ENCODE peak calls at places on chromosomes 1 and 21, in nine cellular contexts. One of them, this sample, is unnamed.
A peak's percentile ranks its signal among the peaks of the same experiment; 100 is the strongest.

GRCh38 chr1:59703226-59703917 is 111.4 kb upstream of the HOOK1 start:
- DNase-seq in SK-N-SH: no peak
- DNase-seq in A673: no peak
- DNase-seq in GM23338: no peak
- DNase-seq in brain microvascular endothelial cell: peak; percentile 12
- DNase-seq in astrocyte: peak; percentile 74
- DNase-seq in testis: no peak
- DNase-seq in heart left ventricle: no peak
- DNase-seq in spleen: no peak
- DNase-seq in this sample: peak; percentile 83

GRCh38 chr1:192183788-192184187 is 25.5 kb downstream of the RGS18 start:
- DNase-seq in SK-N-SH: no peak
- DNase-seq in A673: no peak
- DNase-seq in GM23338: no peak
- DNase-seq in brain microvascular endothelial cell: no peak
- DNase-seq in astrocyte: no peak
- DNase-seq in testis: no peak
- DNase-seq in heart left ventricle: no peak
- DNase-seq in spleen: no peak
- DNase-seq in this sample: no peak

GRCh38 chr21:45972716-45973474 is 8.7 kb upstream of the COL6A1 start:
- DNase-seq in SK-N-SH: peak; percentile 80
- DNase-seq in A673: peak; percentile 75
- DNase-seq in GM23338: peak; percentile 64
- DNase-seq in brain microvascular endothelial cell: peak; percentile 70
- DNase-seq in astrocyte: peak; percentile 77
- DNase-seq in testis: peak; percentile 74
- DNase-seq in heart left ventricle: peak; percentile 93
- DNase-seq in spleen: peak; percentile 77
- DNase-seq in this sample: peak; percentile 95

GRCh38 chr1:37471345-37472231 is 2.8 kb upstream of the ZC3H12A start:
- DNase-seq in SK-N-SH: peak; percentile 80
- DNase-seq in A673: peak; percentile 77
- DNase-seq in GM23338: peak; percentile 64
- DNase-seq in brain microvascular endothelial cell: peak; percentile 91
- DNase-seq in astrocyte: peak; percentile 92
- DNase-seq in testis: peak; percentile 76
- DNase-seq in heart left ventricle: peak; percentile 83
- DNase-seq in spleen: peak; percentile 82
- DNase-seq in this sample: peak; percentile 88

GRCh38 chr1:229940689-229941088 is 126.3 kb upstream of the GALNT2 start:
- DNase-seq in SK-N-SH: no peak
- DNase-seq in A673: peak; percentile 89
- DNase-seq in GM23338: no peak
- DNase-seq in brain microvascular endothelial cell: peak; percentile 45
- DNase-seq in astrocyte: peak; percentile 62
- DNase-seq in testis: no peak
- DNase-seq in heart left ventricle: no peak
- DNase-seq in spleen: no peak
- DNase-seq in this sample: no peak

GRCh38 chr1:101291562-101292035 is 54.8 kb downstream of the S1PR1 start:
- DNase-seq in SK-N-SH: no peak
- DNase-seq in A673: peak; percentile 64
- DNase-seq in GM23338: no peak
- DNase-seq in brain microvascular endothelial cell: peak; percentile 85
- DNase-seq in astrocyte: peak; percentile 63
- DNase-seq in testis: peak; percentile 40
- DNase-seq in heart left ventricle: no peak
- DNase-seq in spleen: no peak
- DNase-seq in this sample: peak; percentile 64

GRCh38 chr1:172547071-172547470 is 14.1 kb downstream of the SUCO start:
- DNase-seq in SK-N-SH: no peak
- DNase-seq in A673: no peak
- DNase-seq in GM23338: no peak
- DNase-seq in brain microvascular endothelial cell: no peak
- DNase-seq in astrocyte: peak; percentile 27
- DNase-seq in testis: no peak
- DNase-seq in heart left ventricle: no peak
- DNase-seq in spleen: no peak
- DNase-seq in this sample: no peak

GRCh38 chr1:220732621-220733020 is 15.5 kb upstream of the MTARC2 start:
- DNase-seq in SK-N-SH: no peak
- DNase-seq in A673: no peak
- DNase-seq in GM23338: no peak
- DNase-seq in brain microvascular endothelial cell: no peak
- DNase-seq in astrocyte: no peak
- DNase-seq in testis: no peak
- DNase-seq in heart left ventricle: no peak
- DNase-seq in spleen: no peak
- DNase-seq in this sample: no peak

GRCh38 chr21:46546799-46547198 is 58.1 kb downstream of the S100B start:
- DNase-seq in SK-N-SH: no peak
- DNase-seq in A673: no peak
- DNase-seq in GM23338: no peak
- DNase-seq in brain microvascular endothelial cell: no peak
- DNase-seq in astrocyte: no peak
- DNase-seq in testis: no peak
- DNase-seq in heart left ventricle: no peak
- DNase-seq in spleen: no peak
- DNase-seq in this sample: no peak

GRCh38 chr1:8122160-8122476 is 96.0 kb upstream of the ERRFI1 start:
- DNase-seq in SK-N-SH: no peak
- DNase-seq in A673: no peak
- DNase-seq in GM23338: no peak
- DNase-seq in brain microvascular endothelial cell: peak; percentile 89
- DNase-seq in astrocyte: peak; percentile 75
- DNase-seq in testis: no peak
- DNase-seq in heart left ventricle: no peak
- DNase-seq in spleen: no peak
- DNase-seq in this sample: no peak

GRCh38 chr1:113677250-113678158 is 81.8 kb downstream of the PHTF1 start:
- DNase-seq in SK-N-SH: peak; percentile 74
- DNase-seq in A673: peak; percentile 77
- DNase-seq in GM23338: peak; percentile 74
- DNase-seq in brain microvascular endothelial cell: peak; percentile 86
- DNase-seq in astrocyte: peak; percentile 62
- DNase-seq in testis: no peak
- DNase-seq in heart left ventricle: no peak
- DNase-seq in spleen: no peak
- DNase-seq in this sample: peak; percentile 77

GRCh38 chr1:42179275-42179674 is 14.7 kb upstream of the GUCA2A start:
- DNase-seq in SK-N-SH: no peak
- DNase-seq in A673: no peak
- DNase-seq in GM23338: no peak
- DNase-seq in brain microvascular endothelial cell: peak; percentile 71
- DNase-seq in astrocyte: peak; percentile 83
- DNase-seq in testis: peak; percentile 45
- DNase-seq in heart left ventricle: no peak
- DNase-seq in spleen: no peak
- DNase-seq in this sample: peak; percentile 94

DNA sequence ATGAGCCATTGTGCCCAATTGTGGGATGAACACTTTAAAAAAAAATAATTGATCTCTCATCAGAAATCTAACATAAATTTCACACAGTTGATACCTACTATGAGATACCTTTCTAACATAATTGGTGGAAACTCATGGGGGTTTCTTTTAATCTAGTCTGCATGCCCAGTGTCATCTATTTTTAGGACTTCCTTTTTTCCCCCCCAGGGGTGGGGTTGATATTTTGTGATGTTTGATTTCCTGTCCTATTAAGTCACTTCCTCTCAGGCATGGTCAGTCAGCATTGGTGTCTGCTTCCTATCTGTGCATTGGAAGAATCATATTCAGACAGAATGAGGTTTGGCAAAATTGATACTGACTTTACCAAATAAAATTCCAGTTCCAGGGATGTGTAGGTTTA is 21.5 kb downstream of the NFYC start:
- DNase-seq in SK-N-SH: no peak
- DNase-seq in A673: peak; percentile 40
- DNase-seq in GM23338: no peak
- DNase-seq in brain microvascular endothelial cell: no peak
- DNase-seq in astrocyte: no peak
- DNase-seq in testis: no peak
- DNase-seq in heart left ventricle: no peak
- DNase-seq in spleen: no peak
- DNase-seq in this sample: no peak
- H3K4me3 ChIP-seq in SK-N-SH: no peak overlapping the region
- H3K4me3 ChIP-seq in A673: no peak overlapping the region
- H3K4me3 ChIP-seq in GM23338: no peak overlapping the region
- H3K4me3 ChIP-seq in brain microvascular endothelial cell: no peak overlapping the region
- H3K4me3 ChIP-seq in astrocyte: no peak overlapping the region
- H3K4me3 ChIP-seq in testis: no peak overlapping the region
- H3K4me3 ChIP-seq in heart left ventricle: peak overlapping the region; percentile 73
- H3K4me3 ChIP-seq in spleen: no peak overlapping the region
- H3K4me3 ChIP-seq in this sample: no peak overlapping the region

GRCh38 chr1:203025721-203026665 is at the start of gene PPFIA4:
- DNase-seq in SK-N-SH: peak; percentile 99
- DNase-seq in A673: peak; percentile 92
- DNase-seq in GM23338: peak; percentile 94
- DNase-seq in brain microvascular endothelial cell: peak; percentile 64
- DNase-seq in astrocyte: peak; percentile 39
- DNase-seq in testis: peak; percentile 92
- DNase-seq in heart left ventricle: peak; percentile 92
- DNase-seq in spleen: peak; percentile 95
- DNase-seq in this sample: peak; percentile 75

GRCh38 chr1:203031467-203031866 is 5.2 kb downstream of the PPFIA4 start:
- DNase-seq in SK-N-SH: no peak
- DNase-seq in A673: peak; percentile 33
- DNase-seq in GM23338: no peak
- DNase-seq in brain microvascular endothelial cell: no peak
- DNase-seq in astrocyte: no peak
- DNase-seq in testis: no peak
- DNase-seq in heart left ventricle: no peak
- DNase-seq in spleen: no peak
- DNase-seq in this sample: no peak

GRCh38 chr1:203028784-203029553 is 2.7 kb downstream of the PPFIA4 start:
- DNase-seq in SK-N-SH: peak; percentile 54
- DNase-seq in A673: no peak
- DNase-seq in GM23338: no peak
- DNase-seq in brain microvascular endothelial cell: no peak
- DNase-seq in astrocyte: no peak
- DNase-seq in testis: peak; percentile 36
- DNase-seq in heart left ventricle: peak; percentile 65
- DNase-seq in spleen: no peak
- DNase-seq in this sample: no peak

GRCh38 chr1:203028067-203028783 is 1.9 kb downstream of the PPFIA4 start:
- DNase-seq in SK-N-SH: no peak
- DNase-seq in A673: no peak
- DNase-seq in GM23338: no peak
- DNase-seq in brain microvascular endothelial cell: no peak
- DNase-seq in astrocyte: no peak
- DNase-seq in testis: peak; percentile 12
- DNase-seq in heart left ventricle: no peak
- DNase-seq in spleen: no peak
- DNase-seq in this sample: no peak

DNA sequence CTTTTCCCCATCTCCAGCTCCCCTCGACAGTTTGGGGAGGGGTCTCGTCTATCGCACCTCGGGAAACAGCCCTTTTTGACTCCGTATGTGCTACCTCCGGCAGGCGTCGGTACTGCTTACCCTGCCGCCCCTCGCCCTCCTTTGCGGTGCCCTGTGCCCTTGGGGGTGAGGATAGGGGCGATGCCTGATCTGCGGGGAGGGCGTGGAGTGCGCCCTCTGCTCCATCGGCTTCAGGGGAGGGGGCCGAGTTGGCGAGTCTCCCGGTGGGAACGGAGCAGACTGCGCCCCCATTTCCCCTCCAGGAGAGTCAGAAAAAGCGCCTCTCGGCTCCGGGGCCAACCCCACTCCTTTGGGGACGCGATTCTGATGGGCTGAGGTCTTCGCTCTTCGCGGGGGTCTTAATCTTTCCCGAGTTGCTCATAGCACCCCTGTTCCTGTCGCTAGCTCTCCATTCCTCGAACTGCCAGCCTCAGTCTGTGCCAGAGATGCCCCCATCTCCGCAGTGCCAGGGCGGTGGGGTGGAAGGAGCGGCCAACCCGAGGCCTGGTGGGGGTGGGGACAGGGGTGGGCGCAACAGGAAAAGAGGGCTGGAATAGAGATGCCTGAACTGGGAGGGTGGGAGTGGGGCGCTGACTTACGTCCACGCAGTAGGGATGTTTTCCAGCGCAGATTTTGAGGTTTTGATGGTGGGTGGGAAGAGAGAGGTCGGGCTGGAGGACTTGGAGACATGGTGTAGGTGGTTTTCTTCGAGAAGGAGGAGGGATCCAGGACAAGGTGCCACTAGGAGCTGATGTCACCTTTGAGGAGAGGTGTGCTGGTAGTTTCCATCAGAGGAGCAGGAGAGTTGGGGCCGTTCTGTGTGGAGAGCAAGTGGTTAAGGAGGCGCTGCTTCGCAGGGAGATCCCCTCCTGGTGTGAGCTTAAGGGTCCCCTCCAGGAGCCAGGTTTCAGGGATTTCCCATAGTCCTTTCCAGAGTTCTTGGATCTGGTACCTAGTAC is 674 bp downstream of the PPFIA4 start:
- DNase-seq in SK-N-SH: no peak
- DNase-seq in A673: no peak
- DNase-seq in GM23338: no peak
- DNase-seq in brain microvascular endothelial cell: no peak
- DNase-seq in astrocyte: no peak
- DNase-seq in testis: peak; percentile 14
- DNase-seq in heart left ventricle: no peak
- DNase-seq in spleen: peak; percentile 84
- DNase-seq in this sample: no peak
- TF ChIP-seq CTCF in SK-N-SH: no peak
- TF ChIP-seq CTCF in A673: no peak
- TF ChIP-seq CTCF in GM23338: peak; percentile 36
- TF ChIP-seq CTCF in brain microvascular endothelial cell: no peak
- TF ChIP-seq CTCF in astrocyte: no peak
- TF ChIP-seq CTCF in testis: no peak
- TF ChIP-seq CTCF in heart left ventricle: no peak
- TF ChIP-seq CTCF in spleen: no peak
- TF ChIP-seq CTCF in this sample: peak; percentile 11

DNA sequence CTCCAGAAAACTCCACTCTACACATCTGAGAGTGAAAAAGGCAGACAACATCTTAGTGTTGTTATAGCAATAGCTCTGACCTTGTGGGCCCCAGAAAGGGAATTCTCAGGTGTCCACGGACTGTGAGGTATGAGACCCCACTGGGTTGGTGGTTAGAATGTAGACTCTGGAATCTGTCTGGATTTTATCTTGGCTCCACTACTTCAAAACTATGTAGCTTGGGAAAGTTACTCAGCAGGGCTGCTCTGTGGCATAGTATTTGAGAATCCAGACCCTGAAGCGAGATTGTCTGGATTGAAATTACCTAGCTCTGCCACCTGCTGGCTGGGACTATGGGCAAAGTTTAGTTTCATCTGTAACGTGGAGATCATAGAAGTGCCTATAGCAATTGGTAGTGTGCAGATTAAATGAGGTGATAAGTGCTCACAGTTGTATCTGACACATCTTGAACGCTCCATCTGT is 25.8 kb downstream of the PRDM2 start:
- DNase-seq in SK-N-SH: peak; percentile 26
- DNase-seq in A673: peak; percentile 47
- DNase-seq in GM23338: peak; percentile 51
- DNase-seq in brain microvascular endothelial cell: peak; percentile 54
- DNase-seq in astrocyte: peak; percentile 79
- DNase-seq in testis: peak; percentile 54
- DNase-seq in heart left ventricle: no peak
- DNase-seq in spleen: no peak
- DNase-seq in this sample: peak; percentile 42
- H3K4me3 ChIP-seq in SK-N-SH: no peak overlapping the region
- H3K4me3 ChIP-seq in A673: no peak overlapping the region
- H3K4me3 ChIP-seq in GM23338: no peak overlapping the region
- H3K4me3 ChIP-seq in brain microvascular endothelial cell: no peak overlapping the region
- H3K4me3 ChIP-seq in astrocyte: no peak overlapping the region
- H3K4me3 ChIP-seq in testis: no peak overlapping the region
- H3K4me3 ChIP-seq in heart left ventricle: no peak overlapping the region
- H3K4me3 ChIP-seq in spleen: no peak overlapping the region
- H3K4me3 ChIP-seq in this sample: no peak overlapping the region

GRCh38 chr21:25872271-25872670 is 137.5 kb downstream of the GABPA start:
- DNase-seq in SK-N-SH: no peak
- DNase-seq in A673: peak; percentile 29
- DNase-seq in GM23338: peak; percentile 60
- DNase-seq in brain microvascular endothelial cell: no peak
- DNase-seq in astrocyte: no peak
- DNase-seq in testis: no peak
- DNase-seq in heart left ventricle: no peak
- DNase-seq in spleen: no peak
- DNase-seq in this sample: no peak
- TF ChIP-seq CTCF in SK-N-SH: peak; percentile 24
- TF ChIP-seq CTCF in A673: peak; percentile 44
- TF ChIP-seq CTCF in GM23338: peak; percentile 52
- TF ChIP-seq CTCF in brain microvascular endothelial cell: peak; percentile 26
- TF ChIP-seq CTCF in astrocyte: no peak
- TF ChIP-seq CTCF in testis: no peak
- TF ChIP-seq CTCF in heart left ventricle: no peak
- TF ChIP-seq CTCF in spleen: no peak
- TF ChIP-seq CTCF in this sample: no peak

This sample was measured in fibroblast of the aortic adventitia.